ENCODE peak calls at places on chromosome 11, in six cellular contexts. J is mesenchymal stem cell, Q is neuronal stem cell, X is H1, M is IMR-90, I is trophoblast cell. B is an unnamed sample.

GRCh38 chr11:3101921-3102640 is 44.9 kb upstream of the CARS1 start:
- DNase-seq in J (no peak), Q (no peak), X (no peak), M (no peak), I (no peak), B (no peak)

GRCh38 chr11:64251986-64252837 is 882 bp downstream of the PLCB3 start:
- DNase-seq in J (peak), Q (no peak), X (no peak), M (no peak), I (peak), B (peak)

GRCh38 chr11:120400564-120401364 is 64.6 kb downstream of the ARHGEF12 start:
- DNase-seq in J (peak), Q (no peak), X (no peak), M (peak), I (peak), B (peak)

GRCh38 chr11:93467054-93467453 is 76.1 kb downstream of the SMCO4 start:
- DNase-seq in J (no peak), Q (no peak), X (no peak), M (no peak), I (no peak), B (no peak)

GRCh38 chr11:120182790-120183491 is 27.9 kb upstream of the OAF start:
- DNase-seq in J (no peak), Q (no peak), X (no peak), M (no peak), I (peak), B (peak)

GRCh38 chr11:257766-258493 is 20.3 kb upstream of the NLRP6 start:
- DNase-seq in J (no peak), Q (no peak), X (no peak), M (no peak), I (peak), B (no peak)

GRCh38 chr11:110527146-110527545 is 97.4 kb downstream of the FDX1 start:
- DNase-seq in J (no peak), Q (no peak), X (no peak), M (peak), I (no peak), B (no peak)

GRCh38 chr11:106466441-106467190 is 389.2 kb downstream of the AASDHPPT start:
- DNase-seq in J (peak), Q (no peak), X (no peak), M (peak), I (no peak), B (no peak)

GRCh38 chr11:34235591-34236071 is 122.2 kb downstream of the ABTB2 start:
- DNase-seq in J (no peak), Q (no peak), X (no peak), M (no peak), I (no peak), B (peak)

GRCh38 chr11:70144262-70144661 is 58.8 kb upstream of the FADD start:
- DNase-seq in J (no peak), Q (no peak), X (no peak), M (no peak), I (no peak), B (no peak)

GRCh38 chr11:33505140-33505539 is 195.5 kb downstream of the C11orf91 start:
- DNase-seq in J (no peak), Q (no peak), X (no peak), M (peak), I (no peak), B (no peak)

DNA sequence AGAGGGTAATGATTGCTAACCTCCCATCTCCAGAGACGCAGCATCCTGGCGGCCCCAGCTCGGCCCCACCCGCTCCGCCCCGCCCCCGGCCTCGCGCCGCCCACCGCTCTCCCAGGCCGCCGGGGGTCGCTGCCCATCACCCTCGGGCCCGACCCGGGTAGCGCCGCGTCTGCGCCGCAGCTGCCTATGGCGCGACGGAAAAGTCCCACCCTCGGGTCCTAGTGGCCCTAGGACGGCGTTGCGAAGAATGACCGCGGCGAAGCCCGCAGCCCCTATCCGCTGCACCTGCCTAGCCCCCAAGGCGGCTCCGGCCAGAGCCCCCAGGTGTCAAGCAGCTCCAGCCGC is 457 bp downstream of the CPSF7 start:
- DNase-seq in J (peak), Q (peak), X (peak), M (peak), I (peak), B (peak)
- H2BK120ac ChIP-seq in J (peak), Q (no peak), X (no peak), M (no peak), I (peak), B (no peak)

GRCh38 chr11:57638005-57638760 is 11.5 kb downstream of the YPEL4 start:
- DNase-seq in J (peak), Q (peak), X (peak), M (peak), I (peak), B (peak)
- H2BK5ac ChIP-seq in J (peak), Q (peak), X (peak), M (peak), I (peak), B (peak)

GRCh38 chr11:31883435-31883834 is 72.3 kb upstream of the PAX6 start:
- DNase-seq in J (no peak), Q (no peak), X (no peak), M (no peak), I (no peak), B (no peak)
- H3K4me3 ChIP-seq in J (no peak), Q (no peak), X (no peak), M (no peak), I (no peak), B (no peak)

GRCh38 chr11:72697814-72698213 is 23.6 kb upstream of the PDE2A start:
- DNase-seq in J (no peak), Q (no peak), X (no peak), M (no peak), I (no peak), B (no peak)
- H2BK120ac ChIP-seq in J (no peak), Q (no peak), X (no peak), M (no peak), I (no peak), B (no peak)

GRCh38 chr11:83483808-83484207 is 197.6 kb upstream of the CCDC90B start:
- DNase-seq in J (no peak), Q (no peak), X (no peak), M (no peak), I (no peak), B (no peak)
- H2BK5ac ChIP-seq in J (no peak), Q (no peak), X (peak), M (no peak), I (no peak), B (no peak)